ENCODE peak calls at places on chromosomes 3 and 15, in four cellular contexts. B is tibial nerve; A is CD4-positive, alpha-beta T cell; W is RWPE1. I is an unnamed sample.

GRCh38 chr3:188853896-188854295 is 317.9 kb upstream of the TPRG1 start:
- DNase-seq in B (peak; percentile 3), A (no peak), W (no peak), I (no peak)

GRCh38 chr3:105365536-105366301 is 990 bp upstream of the ALCAM start:
- DNase-seq in B (peak; percentile 10), A (no peak), W (peak; percentile 63), I (no peak)

GRCh38 chr15:73826711-73827243 is 46.6 kb upstream of the TBC1D21 start:
- DNase-seq in B (no peak), A (no peak), W (peak; percentile 18), I (no peak)

GRCh38 chr3:52986049-52986448 is 59.8 kb downstream of the SFMBT1 start:
- DNase-seq in B (no peak), A (no peak), W (no peak), I (no peak)

GRCh38 chr15:101121511-101122090 is 130.2 kb downstream of the CHSY1 start:
- DNase-seq in B (peak; percentile 32), A (peak; percentile 26), W (no peak), I (no peak)

GRCh38 chr3:184381261-184382224 is 1.7 kb downstream of the CHRD start:
- DNase-seq in B (no peak), A (no peak), W (no peak), I (no peak)

GRCh38 chr3:40546811-40547210 is 22.1 kb downstream of the ZNF621 start:
- DNase-seq in B (no peak), A (no peak), W (peak; percentile 9), I (no peak)

GRCh38 chr15:30008156-30008555 is 74.6 kb upstream of the GOLGA8J start:
- DNase-seq in B (no peak), A (no peak), W (no peak), I (no peak)

GRCh38 chr15:56679247-56679646 is 54.1 kb downstream of the ZNF280D start:
- DNase-seq in B (no peak), A (no peak), W (no peak), I (no peak)

GRCh38 chr3:64161481-64161952 is 63.7 kb downstream of the PRICKLE2 start:
- DNase-seq in B (no peak), A (no peak), W (peak; percentile 26), I (no peak)

GRCh38 chr3:123244128-123244527 is 42.4 kb downstream of the SEC22A start:
- DNase-seq in B (no peak), A (no peak), W (no peak), I (no peak)

GRCh38 chr15:62951481-62951880 is 91.1 kb upstream of the TPM1 start:
- DNase-seq in B (no peak), A (no peak), W (no peak), I (no peak)

GRCh38 chr3:146067048-146067447 is 93.9 kb downstream of the PLOD2 start:
- DNase-seq in B (no peak), A (no peak), W (peak; percentile 22), I (no peak)

GRCh38 chr3:99317196-99317595 is 321.2 kb upstream of the COL8A1 start:
- DNase-seq in B (no peak), A (no peak), W (no peak), I (no peak)

GRCh38 chr3:125310623-125311076 is 64.5 kb downstream of the ZNF148 start:
- DNase-seq in B (no peak), A (peak; percentile 11), W (no peak), I (no peak)

GRCh38 chr15:64315136-64315661 is 40.8 kb downstream of the CSNK1G1 start:
- DNase-seq in B (no peak), A (no peak), W (no peak), I (no peak)

GRCh38 chr15:65333441-65333820 is 29.0 kb downstream of the RNU5B-1 start:
- DNase-seq in B (no peak), A (no peak), W (peak; percentile 26), I (no peak)

GRCh38 chr3:194034556-194035336 is 101.2 kb upstream of the HES1 start:
- DNase-seq in B (no peak), A (no peak), W (no peak), I (no peak)

GRCh38 chr15:81097893-81098280 is 36.2 kb upstream of the CFAP161 start:
- DNase-seq in B (no peak), A (no peak), W (no peak), I (no peak)

GRCh38 chr3:152622813-152623167 is 212.1 kb upstream of the P2RY1 start:
- DNase-seq in B (no peak), A (no peak), W (no peak), I (no peak)

GRCh38 chr15:82585072-82585471 is 44.8 kb upstream of the RPS17 start:
- DNase-seq in B (no peak), A (no peak), W (no peak), I (no peak)

DNA sequence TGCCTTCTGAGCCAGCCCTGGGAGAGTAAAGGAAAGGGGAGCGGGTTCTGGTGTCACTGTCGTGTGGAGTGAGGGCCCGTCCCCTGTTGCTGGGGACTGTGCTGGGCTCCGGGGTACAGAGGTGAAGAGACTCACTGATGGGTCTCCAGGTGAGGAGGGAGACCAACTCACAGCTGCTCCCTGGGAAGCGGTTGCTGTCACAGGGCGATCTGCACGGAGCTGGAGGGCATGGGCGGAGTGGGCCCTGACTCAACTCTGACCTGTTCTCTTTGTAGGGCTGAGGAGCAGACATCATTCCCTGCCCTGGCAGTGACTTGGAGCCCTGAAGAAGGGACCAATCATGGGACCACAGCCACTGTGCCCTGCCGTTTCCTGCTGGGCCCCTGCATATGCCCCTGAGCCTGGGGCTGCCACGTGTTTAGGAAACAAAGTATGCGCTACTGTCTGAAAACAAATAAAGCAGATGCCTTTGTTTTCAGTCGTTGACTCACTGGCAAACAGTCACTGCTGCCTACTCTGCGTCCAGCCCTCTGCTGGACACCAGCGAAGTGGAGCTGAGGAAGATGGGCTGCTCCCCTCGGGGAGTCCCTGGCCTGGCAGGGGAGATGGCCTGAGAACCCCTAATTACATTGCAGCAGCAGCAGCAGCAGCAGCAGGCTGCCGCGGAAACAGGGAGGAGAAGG is 22.9 kb upstream of the PLXNA1 start:
- DNase-seq in B (no peak), A (no peak), W (peak; percentile 68), I (no peak)
- TF ChIP-seq CTCF in B (no peak), A (no peak), W (no peak), I (no peak)

DNA sequence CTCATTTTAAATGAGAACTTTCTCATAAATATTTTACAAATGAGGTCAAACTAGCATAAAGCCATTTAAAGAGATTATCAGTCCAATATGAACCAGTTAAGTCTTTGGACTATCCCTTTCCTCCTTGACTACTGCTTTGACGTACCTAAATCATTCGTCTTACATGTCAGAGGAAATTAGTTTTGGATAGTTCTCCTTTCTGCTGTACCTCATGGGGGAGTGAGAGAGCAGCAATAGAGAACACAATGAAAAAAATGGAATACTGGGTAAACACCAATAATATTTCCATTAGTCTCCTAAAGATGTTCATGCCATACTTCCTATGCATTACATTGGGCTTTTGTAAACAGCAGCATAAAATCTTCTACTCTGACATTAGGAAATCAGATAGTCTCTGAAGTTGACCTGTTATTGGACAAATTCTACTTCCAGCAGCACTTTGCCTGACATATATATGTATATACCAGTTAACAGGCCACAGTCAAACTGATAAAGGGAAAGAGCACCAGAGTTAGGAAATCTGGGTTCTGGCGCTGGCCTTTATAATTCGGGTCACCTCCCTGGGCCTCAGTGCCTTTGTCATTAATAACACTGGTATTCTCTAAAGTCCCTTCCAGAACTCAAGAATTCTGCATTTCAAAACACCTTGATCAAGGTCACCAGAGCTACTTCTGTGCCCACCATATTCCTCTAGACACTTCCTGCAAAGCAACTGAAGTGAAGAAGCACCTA is 26.8 kb downstream of the TIMMDC1 start:
- DNase-seq in B (peak; percentile 15), A (no peak), W (no peak), I (no peak)
- TF ChIP-seq CTCF in B (no peak), A (no peak), W (no peak), I (no peak)

GRCh38 chr3:107911337-107912000 is 179.4 kb downstream of the CD47 start:
- DNase-seq in B (no peak), A (no peak), W (peak; percentile 9), I (no peak)
- TF ChIP-seq CTCF in B (no peak), A (no peak), W (no peak), I (no peak)

GRCh38 chr15:78242128-78242527 is 7.8 kb upstream of the ACSBG1 start:
- DNase-seq in B (no peak), A (no peak), W (no peak), I (no peak)
- TF ChIP-seq CTCF in B (peak; percentile 9), A (no peak), W (peak; percentile 37), I (no peak)

GRCh38 chr3:25520926-25521559 is 93.0 kb downstream of the RARB start:
- DNase-seq in B (no peak), A (no peak), W (no peak), I (no peak)
- TF ChIP-seq CTCF in B (no peak), A (no peak), W (no peak), I (no peak)

GRCh38 chr3:135452881-135453280 is 512.6 kb upstream of the PPP2R3A start:
- DNase-seq in B (no peak), A (no peak), W (no peak), I (no peak)
- TF ChIP-seq CTCF in B (no peak), A (no peak), W (no peak), I (no peak)

DNA sequence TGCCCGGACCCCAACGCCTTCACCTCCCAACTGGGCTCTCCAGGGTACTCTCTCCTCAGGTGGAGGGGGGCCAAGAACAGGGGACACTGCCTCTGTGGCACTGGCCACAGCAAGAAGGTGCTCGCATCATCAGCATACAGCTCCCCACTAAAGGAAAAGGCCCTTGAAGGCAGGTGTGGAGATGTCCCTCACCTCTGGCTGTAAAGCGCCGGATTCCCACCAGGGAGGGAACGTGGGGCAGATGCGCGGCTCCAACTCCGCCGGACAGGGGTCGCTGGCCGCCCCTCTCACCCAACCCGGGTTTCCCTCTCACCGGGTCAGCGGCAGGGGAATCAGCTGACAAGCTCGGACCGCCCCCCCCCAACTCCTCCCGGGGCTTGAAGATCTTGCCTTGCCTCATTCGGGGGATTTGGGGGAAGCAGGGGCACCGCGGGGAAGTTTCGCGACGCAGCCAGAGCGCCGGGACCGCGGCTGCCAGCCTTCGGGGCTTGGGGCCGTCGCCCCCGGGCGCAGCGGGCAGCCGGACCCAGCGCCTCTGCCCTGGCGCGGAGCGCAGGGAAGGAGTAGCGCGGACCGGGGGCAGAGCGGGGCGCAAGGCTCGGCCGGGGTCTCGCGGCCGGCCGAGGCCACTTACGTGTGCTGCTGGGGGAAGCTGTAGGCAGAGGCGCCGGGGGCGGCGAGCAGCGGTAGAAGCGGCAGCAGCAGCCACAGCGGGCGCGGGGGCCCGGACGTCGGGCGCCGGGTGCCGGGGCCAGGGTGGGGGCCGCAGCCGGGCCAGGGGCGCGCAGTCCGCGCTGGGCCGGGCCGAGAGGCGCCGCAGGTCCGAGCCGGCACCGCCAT is 630 bp downstream of the CACNA2D2 start:
- DNase-seq in B (no peak), A (no peak), W (no peak), I (no peak)
- TF ChIP-seq CTCF in B (no peak), A (no peak), W (no peak), I (no peak)

DNA sequence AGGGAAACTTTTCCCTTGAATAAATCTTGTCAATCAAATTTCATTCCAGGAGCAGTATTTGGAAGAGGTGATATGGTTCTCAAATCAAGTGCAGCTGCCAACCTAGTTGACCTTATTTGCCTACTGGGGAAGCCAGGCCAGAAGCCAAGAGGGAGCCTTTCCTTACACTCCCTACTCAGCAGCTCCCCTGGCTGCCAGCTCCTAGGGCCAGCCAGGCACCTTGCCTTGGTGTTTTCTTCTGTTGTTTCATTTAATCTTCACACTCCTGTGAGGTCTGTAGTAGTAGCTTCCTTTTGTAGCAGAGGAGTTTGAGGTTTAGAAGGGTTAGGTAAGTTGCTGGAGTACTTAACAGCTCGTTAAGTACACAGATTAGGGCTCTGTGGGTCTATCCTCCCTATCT is 22.6 kb downstream of the MKRN2OS start:
- DNase-seq in B (no peak), A (no peak), W (no peak), I (no peak)
- TF ChIP-seq CTCF in B (no peak), A (no peak), W (no peak), I (no peak)